ENCODE peak calls at places on chromosomes 3 and 15, in seven cellular contexts. One of them, this sample, is unnamed.

GRCh38 chr15:27358751-27359434 is 387.9 kb downstream of the GABRG3 start:
- DNase-seq in GM23338: peak
- DNase-seq in ascending aorta: no peak
- DNase-seq in renal cortical epithelial cell: no peak
- DNase-seq in A549: peak
- DNase-seq in NCI-H510A: no peak
- DNase-seq in HuH-7: no peak
- DNase-seq in this sample: no peak

GRCh38 chr15:44598892-44599291 is 61.9 kb downstream of the EIF3J start:
- DNase-seq in ascending aorta: no peak
- DNase-seq in A549: no peak
- DNase-seq in HuH-7: no peak
- DNase-seq in NCI-H510A: no peak
- DNase-seq in GM23338: no peak
- DNase-seq in renal cortical epithelial cell: peak
- DNase-seq in this sample: peak

GRCh38 chr3:62261121-62261520 is 112.2 kb downstream of the FEZF2 start:
- DNase-seq in renal cortical epithelial cell: no peak
- DNase-seq in ascending aorta: no peak
- DNase-seq in GM23338: no peak
- DNase-seq in A549: no peak
- DNase-seq in HuH-7: no peak
- DNase-seq in NCI-H510A: no peak
- DNase-seq in this sample: no peak

GRCh38 chr3:18085429-18085828 is 339.7 kb downstream of the SATB1 start:
- DNase-seq in ascending aorta: no peak
- DNase-seq in A549: no peak
- DNase-seq in HuH-7: no peak
- DNase-seq in GM23338: no peak
- DNase-seq in renal cortical epithelial cell: no peak
- DNase-seq in NCI-H510A: no peak
- DNase-seq in this sample: no peak

GRCh38 chr3:82618594-82618993 is 857.1 kb upstream of the GBE1 start:
- DNase-seq in A549: no peak
- DNase-seq in HuH-7: no peak
- DNase-seq in renal cortical epithelial cell: no peak
- DNase-seq in GM23338: no peak
- DNase-seq in NCI-H510A: no peak
- DNase-seq in ascending aorta: no peak
- DNase-seq in this sample: no peak

GRCh38 chr3:192957441-192957951 is 39.8 kb upstream of the MB21D2 start:
- DNase-seq in ascending aorta: peak
- DNase-seq in renal cortical epithelial cell: peak
- DNase-seq in NCI-H510A: no peak
- DNase-seq in HuH-7: peak
- DNase-seq in A549: peak
- DNase-seq in GM23338: no peak
- DNase-seq in this sample: peak

GRCh38 chr3:66004244-66004643 is 34.5 kb downstream of the MAGI1 start:
- DNase-seq in GM23338: no peak
- DNase-seq in HuH-7: no peak
- DNase-seq in A549: no peak
- DNase-seq in ascending aorta: no peak
- DNase-seq in NCI-H510A: no peak
- DNase-seq in renal cortical epithelial cell: no peak
- DNase-seq in this sample: no peak

GRCh38 chr3:97432914-97433313 is 331.6 kb upstream of the ARL6 start:
- DNase-seq in A549: no peak
- DNase-seq in NCI-H510A: peak
- DNase-seq in ascending aorta: no peak
- DNase-seq in HuH-7: no peak
- DNase-seq in GM23338: peak
- DNase-seq in renal cortical epithelial cell: no peak
- DNase-seq in this sample: no peak

GRCh38 chr3:14175383-14176037 is 2.9 kb downstream of the XPC start:
- DNase-seq in HuH-7: no peak
- DNase-seq in NCI-H510A: no peak
- DNase-seq in GM23338: no peak
- DNase-seq in A549: no peak
- DNase-seq in ascending aorta: no peak
- DNase-seq in renal cortical epithelial cell: peak
- DNase-seq in this sample: peak

GRCh38 chr3:385151-385550 is 188.6 kb downstream of the CHL1 start:
- DNase-seq in GM23338: no peak
- DNase-seq in ascending aorta: no peak
- DNase-seq in NCI-H510A: no peak
- DNase-seq in A549: peak
- DNase-seq in renal cortical epithelial cell: peak
- DNase-seq in HuH-7: no peak
- DNase-seq in this sample: no peak

GRCh38 chr3:46539443-46540005 is 26.6 kb downstream of the LRRC2 start:
- DNase-seq in GM23338: no peak
- DNase-seq in HuH-7: no peak
- DNase-seq in ascending aorta: no peak
- DNase-seq in NCI-H510A: no peak
- DNase-seq in A549: no peak
- DNase-seq in renal cortical epithelial cell: no peak
- DNase-seq in this sample: no peak

GRCh38 chr3:134652409-134652831 is 1.6 kb upstream of the KY start:
- DNase-seq in GM23338: no peak
- DNase-seq in renal cortical epithelial cell: peak
- DNase-seq in A549: no peak
- DNase-seq in NCI-H510A: no peak
- DNase-seq in HuH-7: no peak
- DNase-seq in ascending aorta: no peak
- DNase-seq in this sample: peak

GRCh38 chr3:133428552-133428951 is 28.7 kb downstream of the BFSP2 start:
- DNase-seq in NCI-H510A: no peak
- DNase-seq in renal cortical epithelial cell: no peak
- DNase-seq in HuH-7: no peak
- DNase-seq in ascending aorta: no peak
- DNase-seq in GM23338: no peak
- DNase-seq in A549: no peak
- DNase-seq in this sample: no peak

GRCh38 chr3:165283328-165283727 is 87.1 kb upstream of the SLITRK3 start:
- DNase-seq in GM23338: peak
- DNase-seq in NCI-H510A: no peak
- DNase-seq in renal cortical epithelial cell: no peak
- DNase-seq in HuH-7: no peak
- DNase-seq in ascending aorta: no peak
- DNase-seq in A549: no peak
- DNase-seq in this sample: no peak

GRCh38 chr3:162302983-162303624 is 806.5 kb downstream of the OTOL1 start:
- DNase-seq in HuH-7: no peak
- DNase-seq in renal cortical epithelial cell: no peak
- DNase-seq in ascending aorta: no peak
- DNase-seq in A549: no peak
- DNase-seq in GM23338: no peak
- DNase-seq in NCI-H510A: no peak
- DNase-seq in this sample: peak

GRCh38 chr3:196388946-196389345 is 43.3 kb downstream of the UBXN7 start:
- DNase-seq in HuH-7: no peak
- DNase-seq in ascending aorta: no peak
- DNase-seq in renal cortical epithelial cell: no peak
- DNase-seq in NCI-H510A: no peak
- DNase-seq in A549: no peak
- DNase-seq in GM23338: no peak
- DNase-seq in this sample: peak

GRCh38 chr3:59266551-59266950 is 216.7 kb upstream of the CFAP20DC start:
- DNase-seq in renal cortical epithelial cell: no peak
- DNase-seq in NCI-H510A: no peak
- DNase-seq in ascending aorta: no peak
- DNase-seq in GM23338: no peak
- DNase-seq in A549: no peak
- DNase-seq in HuH-7: no peak
- DNase-seq in this sample: no peak

GRCh38 chr15:57460208-57460816 is 84.0 kb downstream of the CGNL1 start:
- DNase-seq in GM23338: no peak
- DNase-seq in ascending aorta: no peak
- DNase-seq in NCI-H510A: no peak
- DNase-seq in A549: no peak
- DNase-seq in HuH-7: no peak
- DNase-seq in renal cortical epithelial cell: no peak
- DNase-seq in this sample: no peak

GRCh38 chr15:40787344-40787841 is 17.6 kb downstream of the C15orf62 start:
- DNase-seq in HuH-7: no peak
- DNase-seq in NCI-H510A: peak
- DNase-seq in A549: no peak
- DNase-seq in GM23338: peak
- DNase-seq in renal cortical epithelial cell: peak
- DNase-seq in ascending aorta: no peak
- DNase-seq in this sample: peak

GRCh38 chr3:30453364-30454039 is 152.9 kb upstream of the TGFBR2 start:
- DNase-seq in renal cortical epithelial cell: no peak
- DNase-seq in NCI-H510A: no peak
- DNase-seq in GM23338: no peak
- DNase-seq in ascending aorta: no peak
- DNase-seq in HuH-7: no peak
- DNase-seq in A549: no peak
- DNase-seq in this sample: no peak

GRCh38 chr3:186909078-186909853 is 21.1 kb upstream of the ST6GAL1 start:
- DNase-seq in renal cortical epithelial cell: no peak
- DNase-seq in GM23338: peak
- DNase-seq in HuH-7: no peak
- DNase-seq in NCI-H510A: no peak
- DNase-seq in A549: no peak
- DNase-seq in ascending aorta: no peak
- DNase-seq in this sample: no peak

GRCh38 chr3:54353547-54354339 is 231.4 kb downstream of the CACNA2D3 start:
- DNase-seq in GM23338: no peak
- DNase-seq in NCI-H510A: no peak
- DNase-seq in HuH-7: no peak
- DNase-seq in renal cortical epithelial cell: no peak
- DNase-seq in A549: no peak
- DNase-seq in ascending aorta: no peak
- DNase-seq in this sample: peak

GRCh38 chr15:60162251-60162650 is 158.1 kb downstream of the FOXB1 start:
- DNase-seq in NCI-H510A: no peak
- DNase-seq in GM23338: no peak
- DNase-seq in ascending aorta: no peak
- DNase-seq in A549: no peak
- DNase-seq in renal cortical epithelial cell: no peak
- DNase-seq in HuH-7: no peak
- DNase-seq in this sample: no peak

GRCh38 chr3:197896421-197896820 is 53.6 kb upstream of the RPL35A start:
- DNase-seq in A549: no peak
- DNase-seq in NCI-H510A: no peak
- DNase-seq in GM23338: no peak
- DNase-seq in ascending aorta: no peak
- DNase-seq in renal cortical epithelial cell: no peak
- DNase-seq in HuH-7: no peak
- DNase-seq in this sample: no peak

GRCh38 chr3:191962324-191962723 is 501.4 kb downstream of the PYDC2 start:
- DNase-seq in HuH-7: no peak
- DNase-seq in NCI-H510A: no peak
- DNase-seq in A549: no peak
- DNase-seq in GM23338: no peak
- DNase-seq in ascending aorta: no peak
- DNase-seq in renal cortical epithelial cell: no peak
- DNase-seq in this sample: no peak

GRCh38 chr3:113054552-113054951 is 63.8 kb downstream of the GTPBP8 start:
- DNase-seq in ascending aorta: no peak
- DNase-seq in renal cortical epithelial cell: peak
- DNase-seq in GM23338: no peak
- DNase-seq in A549: peak
- DNase-seq in NCI-H510A: no peak
- DNase-seq in HuH-7: peak
- DNase-seq in this sample: peak

GRCh38 chr3:184177331-184177731 is 2.7 kb downstream of the AP2M1 start:
- DNase-seq in NCI-H510A: no peak
- DNase-seq in ascending aorta: no peak
- DNase-seq in renal cortical epithelial cell: no peak
- DNase-seq in GM23338: no peak
- DNase-seq in HuH-7: no peak
- DNase-seq in A549: no peak
- DNase-seq in this sample: peak

GRCh38 chr3:57805674-57806073 is 49.6 kb downstream of the SLMAP start:
- DNase-seq in renal cortical epithelial cell: peak
- DNase-seq in ascending aorta: no peak
- DNase-seq in NCI-H510A: no peak
- DNase-seq in HuH-7: no peak
- DNase-seq in A549: peak
- DNase-seq in GM23338: peak
- DNase-seq in this sample: peak

GRCh38 chr15:88419830-88420229 is 47.4 kb downstream of the MRPL46 start:
- DNase-seq in HuH-7: no peak
- DNase-seq in NCI-H510A: no peak
- DNase-seq in renal cortical epithelial cell: peak
- DNase-seq in GM23338: no peak
- DNase-seq in A549: peak
- DNase-seq in ascending aorta: no peak
- DNase-seq in this sample: peak

GRCh38 chr15:74817370-74817737 is 4.7 kb downstream of the LMAN1L start:
- DNase-seq in HuH-7: no peak
- DNase-seq in A549: no peak
- DNase-seq in NCI-H510A: no peak
- DNase-seq in renal cortical epithelial cell: peak
- DNase-seq in ascending aorta: no peak
- DNase-seq in GM23338: no peak
- DNase-seq in this sample: peak

GRCh38 chr3:149848688-149849087 is 35.7 kb downstream of the RNF13 start:
- DNase-seq in NCI-H510A: no peak
- DNase-seq in HuH-7: no peak
- DNase-seq in GM23338: no peak
- DNase-seq in renal cortical epithelial cell: no peak
- DNase-seq in ascending aorta: no peak
- DNase-seq in A549: no peak
- DNase-seq in this sample: no peak

GRCh38 chr15:41965441-41966413 is 6.6 kb downstream of the EHD4 start:
- DNase-seq in renal cortical epithelial cell: no peak
- DNase-seq in GM23338: peak
- DNase-seq in ascending aorta: no peak
- DNase-seq in A549: no peak
- DNase-seq in NCI-H510A: no peak
- DNase-seq in HuH-7: no peak
- DNase-seq in this sample: no peak

GRCh38 chr3:57354768-57355167 is 62.3 kb upstream of the ASB14 start:
- DNase-seq in GM23338: no peak
- DNase-seq in HuH-7: no peak
- DNase-seq in NCI-H510A: no peak
- DNase-seq in ascending aorta: no peak
- DNase-seq in renal cortical epithelial cell: no peak
- DNase-seq in A549: no peak
- DNase-seq in this sample: no peak

GRCh38 chr3:73549071-73549600 is 75.6 kb downstream of the PDZRN3 start:
- DNase-seq in A549: no peak
- DNase-seq in NCI-H510A: no peak
- DNase-seq in GM23338: no peak
- DNase-seq in renal cortical epithelial cell: no peak
- DNase-seq in ascending aorta: no peak
- DNase-seq in HuH-7: no peak
- DNase-seq in this sample: no peak

GRCh38 chr3:156291269-156292123 is 171.1 kb downstream of the KCNAB1 start:
- DNase-seq in NCI-H510A: no peak
- DNase-seq in ascending aorta: no peak
- DNase-seq in A549: no peak
- DNase-seq in HuH-7: no peak
- DNase-seq in renal cortical epithelial cell: peak
- DNase-seq in GM23338: peak
- DNase-seq in this sample: peak

GRCh38 chr3:32454111-32454510 is 48.5 kb downstream of the CMTM6 start:
- DNase-seq in renal cortical epithelial cell: no peak
- DNase-seq in GM23338: no peak
- DNase-seq in HuH-7: no peak
- DNase-seq in NCI-H510A: no peak
- DNase-seq in A549: no peak
- DNase-seq in ascending aorta: no peak
- DNase-seq in this sample: no peak

GRCh38 chr15:99095626-99096025 is 9.3 kb upstream of the SYNM start:
- DNase-seq in GM23338: no peak
- DNase-seq in HuH-7: no peak
- DNase-seq in NCI-H510A: no peak
- DNase-seq in ascending aorta: no peak
- DNase-seq in renal cortical epithelial cell: no peak
- DNase-seq in A549: no peak
- DNase-seq in this sample: no peak

GRCh38 chr3:10957976-10958749 is 34.4 kb upstream of the SLC6A1 start:
- DNase-seq in renal cortical epithelial cell: peak
- DNase-seq in NCI-H510A: no peak
- DNase-seq in HuH-7: no peak
- DNase-seq in ascending aorta: no peak
- DNase-seq in GM23338: no peak
- DNase-seq in A549: no peak
- DNase-seq in this sample: peak

This sample was measured in EH.